ENCODE peak calls at places on chromosomes 16 and 17, in five cellular contexts. J is aorta, V is lung, R is heart right ventricle, B is breast epithelium. C is an unnamed sample. For H3K9me3, the result is how much of the 10 kb centered on the place peaks cover.

GRCh38 chr16:70726869-70727494 is 41.1 kb upstream of the MTSS2 start:
- DNase-seq in V (no peak), J (no peak), R (peak), B (no peak), C (no peak)

GRCh38 chr17:40322417-40323315 is 13.7 kb downstream of the RARA start:
- DNase-seq in R (peak), B (peak), J (peak), V (peak), C (peak)

GRCh38 chr16:57374067-57374534 is 1.8 kb downstream of the CX3CL1 start:
- DNase-seq in R (no peak), V (no peak), B (peak), J (peak), C (no peak)

GRCh38 chr16:19005561-19006445 is 22.1 kb downstream of the TMC7 start:
- DNase-seq in V (no peak), B (no peak), J (no peak), R (peak), C (no peak)

GRCh38 chr16:85556456-85557082 is 56.6 kb upstream of the GSE1 start:
- DNase-seq in B (peak), R (peak), V (peak), J (peak), C (peak)

GRCh38 chr16:81902025-81902424 is 109.2 kb downstream of the SDR42E1 start:
- DNase-seq in B (no peak), J (no peak), V (no peak), R (no peak), C (no peak)

GRCh38 chr17:51778842-51779241 is 379.7 kb downstream of the CA10 start:
- DNase-seq in J (no peak), R (no peak), B (no peak), V (no peak), C (no peak)

GRCh38 chr17:14325618-14326167 is 24.8 kb downstream of the HS3ST3B1 start:
- DNase-seq in V (no peak), B (no peak), J (no peak), R (no peak), C (no peak)

GRCh38 chr16:68644303-68644702 is 807 bp upstream of the CDH3 start:
- DNase-seq in V (no peak), J (no peak), B (no peak), R (no peak), C (no peak)

GRCh38 chr16:54397838-54398237 is 111.3 kb upstream of the IRX3 start:
- DNase-seq in J (no peak), V (no peak), B (no peak), R (no peak), C (no peak)

GRCh38 chr17:29619251-29619650 is 3.5 kb downstream of the CORO6 start:
- DNase-seq in R (peak), V (no peak), B (no peak), J (no peak), C (no peak)

GRCh38 chr17:15482476-15482875 is 15.1 kb upstream of the CDRT4 start:
- DNase-seq in J (no peak), B (no peak), V (no peak), R (no peak), C (no peak)

GRCh38 chr17:67200727-67201301 is 44.2 kb downstream of the HELZ start:
- DNase-seq in V (no peak), B (no peak), R (no peak), J (no peak), C (no peak)

GRCh38 chr17:13597723-13598347 is 3.9 kb downstream of the HS3ST3A1 start:
- DNase-seq in B (peak), V (no peak), R (peak), J (no peak), C (no peak)

GRCh38 chr16:15949210-15950166 is at the start of gene ABCC1:
- DNase-seq in J (peak), B (no peak), R (peak), V (no peak), C (peak)

GRCh38 chr17:69423450-69423849 is 9.0 kb downstream of the MAP2K6 start:
- DNase-seq in B (no peak), V (no peak), R (no peak), J (no peak), C (no peak)

DNA sequence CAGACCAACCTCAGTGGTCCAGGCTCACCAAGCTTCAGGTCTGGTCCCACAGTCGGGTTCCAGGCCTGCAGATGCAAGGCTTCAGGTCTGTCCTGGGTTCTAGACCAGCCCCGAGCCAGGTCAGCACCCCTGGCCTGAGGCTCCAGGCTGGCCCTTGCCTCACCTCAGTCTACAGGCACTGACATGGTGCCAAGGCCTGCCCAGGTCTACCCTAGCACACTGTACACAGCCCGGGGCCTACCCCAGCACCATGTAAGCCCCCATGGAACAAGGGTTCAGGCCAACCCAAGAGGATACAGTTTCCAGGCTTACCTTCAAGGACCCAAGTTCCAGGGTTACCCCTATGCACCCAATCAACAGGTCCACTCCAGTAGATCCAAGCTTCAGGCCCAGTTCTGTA is 26.8 kb downstream of the ZFP1 start:
- DNase-seq in R (no peak), B (no peak), J (no peak), V (no peak), C (no peak)
- H3K9me3 ChIP-seq in R (half or more), B (half or more), J (under half), V (under half), C (under half)

GRCh38 chr16:84482001-84482891 is 22.2 kb downstream of the MEAK7 start:
- DNase-seq in J (no peak), R (no peak), V (no peak), B (no peak), C (no peak)
- H3K9me3 ChIP-seq in J (under half), R (under half), V (under half), B (under half), C (under half)

GRCh38 chr16:35911899-35912298 is 2452.5 kb downstream of the TP53TG3F start:
- DNase-seq in J (no peak), V (no peak), B (no peak), R (no peak), C (no peak)
- H3K9me3 ChIP-seq in J (under half), V (under half), B (under half), R (under half), C (under half)

DNA sequence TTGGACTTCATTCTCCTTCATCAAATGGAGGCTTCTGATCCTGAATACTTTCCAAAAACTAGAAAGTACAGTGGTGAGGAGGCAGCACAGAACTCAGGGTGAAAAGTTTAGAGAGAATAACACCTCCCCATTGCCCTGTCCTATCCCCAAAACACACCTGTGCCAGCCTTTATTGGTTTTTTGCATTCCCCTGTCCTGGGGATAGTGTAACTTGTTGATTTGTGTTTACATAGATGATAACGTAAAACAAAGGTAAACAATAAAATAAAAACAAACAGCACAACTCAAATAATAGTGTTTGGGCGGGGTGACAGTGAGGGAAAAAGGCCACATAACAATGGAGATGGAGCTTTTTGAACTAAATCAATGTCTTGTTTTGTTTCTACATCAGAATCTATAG is 1917.7 kb downstream of the TP53TG3F start:
- DNase-seq in V (no peak), R (no peak), B (no peak), J (no peak), C (no peak)
- H3K9me3 ChIP-seq in V (under half), R (under half), B (under half), J (under half), C (under half)

GRCh38 chr17:5184284-5184683 is 7.4 kb downstream of the ZNF594 start:
- DNase-seq in V (no peak), R (no peak), B (no peak), J (no peak), C (no peak)

GRCh38 chr17:5181509-5182305 is 10.0 kb downstream of the ZNF594 start:
- DNase-seq in R (no peak), J (no peak), V (no peak), B (no peak), C (no peak)

GRCh38 chr17:5182597-5183409 is 8.9 kb downstream of the ZNF594 start:
- DNase-seq in V (no peak), R (no peak), B (no peak), J (no peak), C (no peak)

GRCh38 chr17:5183410-5183793 is 8.3 kb downstream of the ZNF594 start:
- DNase-seq in B (no peak), J (no peak), R (no peak), V (no peak), C (no peak)

DNA sequence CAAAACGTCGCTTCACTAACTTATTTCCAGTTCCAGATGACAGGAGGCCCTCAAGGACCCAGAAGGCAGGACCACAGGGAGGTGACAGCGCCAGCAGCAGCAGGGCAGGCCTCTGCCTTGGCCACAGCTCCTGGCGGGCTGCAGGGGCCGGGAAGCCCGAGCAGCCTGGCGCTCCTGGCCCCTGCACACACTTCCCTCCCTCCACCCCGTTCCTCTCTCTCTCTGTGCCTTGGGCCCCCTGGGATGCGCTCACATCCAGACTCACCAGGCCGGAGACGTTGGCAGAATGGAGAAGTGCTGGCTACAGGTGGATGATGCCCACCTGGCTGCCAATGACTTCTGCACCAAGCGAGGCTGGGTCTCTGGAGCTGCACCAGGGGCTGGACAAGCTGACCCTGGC is 12.7 kb downstream of the ZNF594 start:
- DNase-seq in V (no peak), J (no peak), B (no peak), R (no peak), C (no peak)
- H3K9me3 ChIP-seq in V (under half), J (under half), B (half or more), R (half or more), C (under half)

GRCh38 chr17:22123536-22124281 is 431.4 kb downstream of the KCNJ18 start:
- DNase-seq in B (no peak), R (no peak), J (no peak), V (no peak), C (no peak)

GRCh38 chr17:22128723-22129122 is 436.4 kb downstream of the KCNJ18 start:
- DNase-seq in B (no peak), R (no peak), J (no peak), V (no peak), C (no peak)

GRCh38 chr17:22131740-22132139 is 439.4 kb downstream of the KCNJ18 start:
- DNase-seq in J (no peak), B (no peak), V (no peak), R (no peak), C (no peak)

DNA sequence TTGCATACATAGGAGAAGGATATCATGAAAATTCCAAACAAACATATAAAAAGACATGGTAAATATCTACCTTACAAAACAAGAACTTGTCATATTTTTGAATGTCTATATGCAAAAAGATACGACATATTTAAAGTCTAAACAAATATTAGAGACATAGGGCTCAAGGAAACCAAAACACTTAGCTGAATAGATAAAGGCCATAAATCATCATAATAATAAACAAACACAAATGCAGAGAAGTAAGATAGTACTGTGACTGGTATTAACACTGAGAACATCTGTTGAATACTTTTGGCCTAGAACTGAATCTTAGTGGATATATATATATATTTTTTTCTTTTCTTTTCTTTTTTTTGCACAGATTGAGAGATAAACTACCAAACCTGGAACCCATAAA is 435.8 kb downstream of the KCNJ18 start:
- DNase-seq in R (no peak), V (no peak), B (no peak), J (no peak), C (no peak)
- H3K9me3 ChIP-seq in R (under half), V (under half), B (under half), J (under half), C (under half)

GRCh38 chr17:77167472-77168306 is 26.9 kb downstream of the SEC14L1 start:
- DNase-seq in B (no peak), R (no peak), V (no peak), J (no peak), C (no peak)
- H3K9me3 ChIP-seq in B (under half), R (under half), V (under half), J (under half), C (under half)

GRCh38 chr17:80151333-80151732 is 4.4 kb upstream of the EIF4A3 start:
- DNase-seq in B (no peak), J (no peak), R (no peak), V (no peak), C (no peak)

GRCh38 chr17:80154166-80154565 is 7.2 kb upstream of the EIF4A3 start:
- DNase-seq in J (no peak), R (no peak), B (no peak), V (no peak), C (no peak)

GRCh38 chr17:80147035-80147939 is at the start of gene EIF4A3:
- DNase-seq in J (peak), B (peak), V (peak), R (peak), C (peak)

GRCh38 chr17:80153004-80153403 is 6.1 kb upstream of the EIF4A3 start:
- DNase-seq in V (no peak), B (no peak), J (no peak), R (no peak), C (no peak)

DNA sequence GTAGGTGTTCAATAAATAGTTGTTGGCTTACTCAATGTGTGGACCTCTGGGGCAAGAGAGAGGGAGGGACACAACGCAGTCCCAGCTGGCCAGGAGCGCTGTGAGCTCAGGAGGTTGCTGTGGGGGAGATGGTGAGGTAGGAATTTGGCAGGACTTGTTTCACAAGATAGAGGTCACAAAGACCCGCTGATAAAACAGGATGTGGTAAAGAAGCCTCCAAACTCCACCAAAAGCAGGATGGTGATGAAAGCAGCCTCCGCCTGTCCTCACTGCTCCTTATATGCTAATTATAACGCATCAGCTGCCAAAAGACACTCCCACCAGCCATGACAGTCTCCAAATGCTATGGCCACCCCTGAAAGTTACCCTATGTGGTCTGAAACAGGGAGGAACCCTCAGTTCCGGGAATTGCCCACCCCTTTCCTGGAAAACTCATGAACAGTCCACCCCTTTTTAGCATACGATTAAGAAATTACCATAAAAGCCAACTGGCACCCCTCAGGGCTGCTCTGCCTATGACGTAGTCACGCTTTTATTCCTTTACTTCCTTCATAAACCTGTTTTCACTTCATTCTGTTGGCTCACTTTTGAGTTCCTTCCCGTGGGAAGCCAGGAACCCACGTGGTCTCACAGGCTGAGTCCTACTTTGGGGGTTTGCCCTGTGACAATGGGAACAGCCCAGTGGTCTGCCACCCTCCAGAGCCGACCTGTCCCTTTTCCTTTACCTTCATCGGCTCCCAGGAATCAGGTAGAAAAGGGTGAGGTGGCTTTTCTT is 5.3 kb upstream of the EIF4A3 start:
- DNase-seq in R (no peak), V (no peak), J (no peak), B (no peak), C (no peak)
- H3K9me3 ChIP-seq in R (under half), V (under half), J (under half), B (under half), C (under half)

DNA sequence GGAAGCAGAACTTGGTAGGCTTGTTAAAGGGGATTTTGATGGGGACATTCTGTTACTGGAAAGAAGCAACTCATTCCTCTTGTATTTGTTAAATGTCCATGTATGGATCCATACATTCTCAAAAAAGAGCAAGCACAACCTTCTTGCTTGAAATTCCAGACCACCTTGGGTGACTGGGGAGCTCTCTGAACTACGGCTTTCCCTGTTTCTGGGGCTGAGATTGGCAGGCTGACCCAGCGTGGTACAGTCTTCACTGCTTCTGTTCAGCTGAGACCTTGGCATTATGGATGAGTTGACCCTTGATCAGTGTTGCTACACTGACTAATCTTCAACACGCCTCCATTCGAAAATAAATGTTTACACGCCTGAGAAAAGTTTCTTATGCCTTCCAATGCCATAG is 38.5 kb downstream of the DNAH9 start:
- DNase-seq in J (no peak), B (no peak), V (no peak), R (no peak), C (no peak)
- H3K9me3 ChIP-seq in J (under half), B (under half), V (under half), R (under half), C (under half)

C was measured in T-helper 17 cell.